ENCODE peak calls at places on chromosomes 7 and 10, in five cellular contexts. F is uterus, N is kidney epithelial cell, D is cardiac muscle cell, V is heart left ventricle. X is an unnamed sample. For H3K27me3, the result is how much of the 10 kb centered on the place peaks cover.

GRCh38 chr7:50652400-50653115 is 87.4 kb upstream of the DDC start:
- DNase-seq in F (no peak), N (no peak), D (peak), V (no peak), X (no peak)

GRCh38 chr7:110677405-110677804 is 413.5 kb upstream of the LRRN3 start:
- DNase-seq in F (no peak), N (no peak), D (no peak), V (no peak), X (no peak)

GRCh38 chr10:126569513-126570447 is 100.7 kb downstream of the C10orf90 start:
- DNase-seq in F (no peak), N (peak), D (peak), V (no peak), X (no peak)

GRCh38 chr7:159008055-159008405 is 136.6 kb downstream of the VIPR2 start:
- DNase-seq in F (no peak), N (no peak), D (no peak), V (no peak), X (no peak)

GRCh38 chr7:47405921-47406765 is 175.8 kb downstream of the TNS3 start:
- DNase-seq in F (peak), N (no peak), D (peak), V (peak), X (peak)

GRCh38 chr7:92609921-92610518 is 19.8 kb upstream of the FAM133B start:
- DNase-seq in F (no peak), N (no peak), D (peak), V (no peak), X (no peak)

GRCh38 chr10:131848296-131848695 is 52.5 kb upstream of the PPP2R2D start:
- DNase-seq in F (peak), N (no peak), D (no peak), V (peak), X (no peak)

GRCh38 chr7:84688671-84689070 is 494.1 kb upstream of the SEMA3A start:
- DNase-seq in F (no peak), N (no peak), D (peak), V (no peak), X (no peak)

GRCh38 chr10:30687698-30688213 is 58.2 kb upstream of the LYZL2 start:
- DNase-seq in F (peak), N (peak), D (peak), V (peak), X (peak)

GRCh38 chr7:158821173-158822021 is 7.9 kb downstream of the ESYT2 start:
- DNase-seq in F (no peak), N (no peak), D (peak), V (no peak), X (no peak)

GRCh38 chr10:22321156-22321711 is 335 bp downstream of the BMI1 start:
- DNase-seq in F (peak), N (no peak), D (peak), V (peak), X (peak)

GRCh38 chr7:23941551-23941950 is 231.5 kb downstream of the STK31 start:
- DNase-seq in F (no peak), N (no peak), D (no peak), V (no peak), X (no peak)

GRCh38 chr10:72954596-72955569 is at the start of gene PLA2G12B:
- DNase-seq in F (no peak), N (no peak), D (no peak), V (no peak), X (no peak)

GRCh38 chr10:60303778-60304177 is 85.9 kb downstream of the ANK3 start:
- DNase-seq in F (no peak), N (no peak), D (no peak), V (no peak), X (no peak)

GRCh38 chr7:101781384-101781783 is 36.0 kb upstream of the CUX1 start:
- DNase-seq in F (no peak), N (no peak), D (no peak), V (no peak), X (no peak)

GRCh38 chr7:101783381-101784181 is 33.8 kb upstream of the CUX1 start:
- DNase-seq in F (peak), N (no peak), D (peak), V (no peak), X (no peak)

GRCh38 chr7:101784275-101785127 is 32.9 kb upstream of the CUX1 start:
- DNase-seq in F (no peak), N (no peak), D (peak), V (no peak), X (no peak)

GRCh38 chr7:101782476-101782875 is 35.0 kb upstream of the CUX1 start:
- DNase-seq in F (no peak), N (no peak), D (no peak), V (no peak), X (no peak)

DNA sequence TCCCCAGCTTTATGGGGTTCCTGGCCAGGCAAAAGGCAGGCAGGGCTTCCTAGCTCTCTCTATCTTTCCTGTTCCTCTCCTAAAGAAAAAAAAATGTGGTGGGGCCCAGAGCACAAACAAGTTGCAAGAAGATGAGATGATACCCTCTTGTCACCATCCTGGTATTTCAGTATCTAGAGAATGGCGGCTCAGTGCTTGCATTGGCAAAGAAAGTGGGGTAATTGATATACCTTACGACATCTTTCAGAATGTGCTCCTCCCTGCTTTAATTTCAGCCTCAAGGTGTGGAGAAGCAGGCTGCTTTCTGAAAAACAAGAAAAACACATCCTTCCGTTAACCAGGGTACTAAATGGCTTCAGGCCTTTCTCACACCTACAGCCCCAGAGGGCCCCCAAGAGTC is 34.5 kb upstream of the CUX1 start:
- DNase-seq in F (no peak), N (no peak), D (no peak), V (no peak), X (no peak)
- H3K27me3 ChIP-seq in F (under half), N (under half), D (under half), V (under half), X (under half)

DNA sequence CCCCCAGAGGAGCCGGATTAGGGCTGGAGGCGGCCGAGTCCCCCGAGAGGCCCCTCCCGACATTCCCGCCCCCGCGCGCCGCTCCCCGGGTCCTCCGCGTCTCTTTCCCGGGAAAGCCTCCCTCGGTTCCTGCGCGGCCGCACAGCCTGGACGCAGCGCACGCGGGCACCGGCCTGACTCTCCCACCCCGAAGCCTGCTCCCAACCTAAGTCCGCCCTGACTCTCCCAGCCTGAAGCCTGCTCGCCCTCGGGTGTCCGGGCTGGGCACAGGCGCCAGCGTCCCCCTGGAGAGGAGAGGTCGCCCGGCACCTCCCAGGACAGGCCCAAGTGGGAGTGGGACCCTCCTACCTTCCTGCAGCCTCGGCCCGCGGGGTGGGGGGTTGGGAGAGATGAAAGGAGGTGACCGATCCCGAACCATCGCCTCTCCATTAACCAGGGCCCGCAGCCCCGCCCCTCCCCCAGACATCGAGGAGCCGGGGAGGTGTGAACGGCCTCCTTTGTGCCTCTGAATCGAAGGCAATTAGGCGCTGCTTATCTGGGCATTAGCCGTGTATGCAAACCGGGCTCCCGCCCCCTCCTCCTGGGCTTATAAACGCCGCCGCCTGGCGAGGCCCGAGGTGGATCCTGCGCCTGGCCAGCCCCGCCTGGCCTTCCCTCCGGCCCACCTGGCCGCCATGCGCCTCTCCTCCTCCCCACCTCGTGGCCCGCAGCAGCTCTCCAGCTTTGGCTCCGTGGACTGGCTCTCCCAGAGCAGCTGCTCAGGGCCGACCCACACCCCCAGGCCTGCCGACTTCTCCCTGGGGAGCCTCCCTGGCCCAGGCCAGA is at the start of gene VENTX:
- DNase-seq in F (no peak), N (no peak), D (no peak), V (no peak), X (no peak)
- H3K27me3 ChIP-seq in F (under half), N (half or more), D (half or more), V (half or more), X (half or more)

GRCh38 chr10:71220689-71221540 is 8.5 kb downstream of the UNC5B start:
- DNase-seq in F (no peak), N (no peak), D (no peak), V (peak), X (no peak)
- H3K27me3 ChIP-seq in F (under half), N (under half), D (under half), V (under half), X (under half)

GRCh38 chr7:96992624-96993452 is 12.5 kb upstream of the DLX6 start:
- DNase-seq in F (no peak), N (no peak), D (no peak), V (no peak), X (no peak)

GRCh38 chr7:96993980-96994379 is 11.4 kb upstream of the DLX6 start:
- DNase-seq in F (no peak), N (no peak), D (no peak), V (no peak), X (no peak)

GRCh38 chr7:96989859-96990317 is 15.5 kb upstream of the DLX6 start:
- DNase-seq in F (no peak), N (no peak), D (no peak), V (no peak), X (no peak)

GRCh38 chr7:96993453-96993865 is 11.9 kb upstream of the DLX6 start:
- DNase-seq in F (no peak), N (no peak), D (no peak), V (no peak), X (no peak)

DNA sequence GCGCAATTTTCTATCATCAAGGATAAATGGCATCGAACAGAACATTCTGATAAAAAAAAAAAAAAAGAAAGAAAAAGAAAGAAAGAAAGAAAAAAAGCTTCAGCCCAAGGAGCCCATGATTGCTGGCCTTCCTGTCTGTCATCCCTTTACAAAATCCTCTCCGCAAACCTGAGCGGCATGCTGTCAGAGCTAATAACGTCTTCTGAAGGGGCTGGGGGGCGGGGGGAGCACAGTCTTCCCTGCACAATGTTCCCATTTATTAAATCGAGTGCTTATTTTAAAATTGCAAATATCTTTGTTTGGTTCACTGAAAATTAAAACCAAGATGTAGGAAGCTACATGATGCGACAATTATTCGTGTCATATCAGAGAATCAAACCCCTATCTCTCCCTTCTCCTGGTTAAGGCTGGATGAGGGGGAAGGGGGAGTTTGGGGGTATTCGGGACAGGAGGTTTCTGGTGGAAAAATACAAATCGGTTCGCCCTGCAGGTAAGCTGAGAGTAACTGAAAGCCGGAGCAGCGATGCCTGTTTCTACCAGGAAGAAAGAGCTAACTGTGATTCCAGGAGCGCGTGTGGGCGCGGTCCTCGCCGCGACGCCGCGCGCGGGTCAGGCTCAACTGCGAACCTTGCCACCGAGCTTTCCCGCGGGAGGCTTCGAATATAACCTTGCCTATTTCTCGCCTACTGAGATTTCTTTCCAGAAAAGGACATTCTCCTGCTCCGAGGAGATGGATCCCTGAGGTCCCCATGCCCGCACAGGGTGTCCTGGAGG is 13.3 kb upstream of the DLX6 start:
- DNase-seq in F (no peak), N (no peak), D (no peak), V (no peak), X (no peak)
- H3K27me3 ChIP-seq in F (under half), N (half or more), D (half or more), V (half or more), X (under half)

GRCh38 chr7:45259966-45260646 is 102.5 kb downstream of the RAMP3 start:
- DNase-seq in F (peak), N (no peak), D (peak), V (peak), X (peak)

GRCh38 chr7:45259227-45259596 is 101.6 kb downstream of the RAMP3 start:
- DNase-seq in F (no peak), N (no peak), D (no peak), V (no peak), X (no peak)

GRCh38 chr7:45256775-45257174 is 99.2 kb downstream of the RAMP3 start:
- DNase-seq in F (no peak), N (no peak), D (no peak), V (no peak), X (no peak)

GRCh38 chr7:45257284-45257683 is 99.7 kb downstream of the RAMP3 start:
- DNase-seq in F (no peak), N (no peak), D (no peak), V (no peak), X (no peak)

GRCh38 chr7:45258533-45259226 is 101.1 kb downstream of the RAMP3 start:
- DNase-seq in F (no peak), N (no peak), D (no peak), V (no peak), X (no peak)
- H3K27me3 ChIP-seq in F (under half), N (under half), D (under half), V (under half), X (under half)

DNA sequence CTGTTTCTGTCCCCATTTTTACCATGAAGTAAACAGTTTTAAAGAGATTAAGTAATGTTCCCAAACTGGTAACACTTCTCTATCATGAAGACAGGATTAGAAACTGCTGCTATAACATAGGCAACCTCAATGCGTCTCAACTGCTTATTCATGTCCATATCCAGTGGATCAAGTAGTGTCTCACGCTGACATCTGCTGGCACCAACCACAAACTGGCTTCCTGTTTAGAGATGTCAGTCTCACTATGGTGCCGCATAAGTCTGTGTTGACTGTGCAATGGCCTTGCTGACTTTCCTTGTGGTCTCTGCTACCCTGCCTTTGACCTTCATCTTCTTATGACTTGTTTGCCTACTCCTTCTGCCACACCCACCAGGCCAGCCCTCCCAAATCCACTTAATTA is 369.6 kb upstream of the DPP6 start:
- DNase-seq in F (no peak), N (no peak), D (no peak), V (no peak), X (no peak)
- H3K27me3 ChIP-seq in F (under half), N (under half), D (under half), V (under half), X (under half)

DNA sequence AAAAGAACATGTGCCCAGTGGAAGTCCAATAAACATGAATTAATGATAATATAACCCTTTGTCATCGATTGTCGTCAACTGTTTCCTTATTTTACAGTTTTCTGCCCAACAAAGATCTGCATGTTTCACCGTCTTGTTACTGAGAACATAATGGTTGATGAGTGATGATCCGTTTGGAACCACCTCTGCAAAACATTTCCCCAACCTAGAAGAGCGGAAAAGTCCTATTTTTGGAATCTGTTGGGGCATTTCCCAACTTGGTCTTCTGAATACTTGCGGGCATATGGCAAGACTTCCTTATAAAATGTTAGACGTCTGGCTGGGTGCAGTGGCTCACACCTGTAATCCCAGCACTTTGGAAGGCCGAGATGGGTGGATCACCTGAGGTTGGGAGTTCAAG is 32.1 kb downstream of the CNPY1 start:
- DNase-seq in F (no peak), N (no peak), D (no peak), V (no peak), X (no peak)
- H3K27me3 ChIP-seq in F (under half), N (under half), D (half or more), V (half or more), X (half or more)

GRCh38 chr10:110843796-110844616 is 27.7 kb upstream of the PDCD4 start:
- DNase-seq in F (no peak), N (no peak), D (no peak), V (no peak), X (no peak)

GRCh38 chr10:110845372-110845755 is 26.4 kb upstream of the PDCD4 start:
- DNase-seq in F (no peak), N (no peak), D (no peak), V (no peak), X (no peak)

GRCh38 chr10:110844617-110844881 is 27.2 kb upstream of the PDCD4 start:
- DNase-seq in F (no peak), N (no peak), D (no peak), V (no peak), X (no peak)

GRCh38 chr10:110847351-110847750 is 24.4 kb upstream of the PDCD4 start:
- DNase-seq in F (no peak), N (no peak), D (no peak), V (no peak), X (no peak)

DNA sequence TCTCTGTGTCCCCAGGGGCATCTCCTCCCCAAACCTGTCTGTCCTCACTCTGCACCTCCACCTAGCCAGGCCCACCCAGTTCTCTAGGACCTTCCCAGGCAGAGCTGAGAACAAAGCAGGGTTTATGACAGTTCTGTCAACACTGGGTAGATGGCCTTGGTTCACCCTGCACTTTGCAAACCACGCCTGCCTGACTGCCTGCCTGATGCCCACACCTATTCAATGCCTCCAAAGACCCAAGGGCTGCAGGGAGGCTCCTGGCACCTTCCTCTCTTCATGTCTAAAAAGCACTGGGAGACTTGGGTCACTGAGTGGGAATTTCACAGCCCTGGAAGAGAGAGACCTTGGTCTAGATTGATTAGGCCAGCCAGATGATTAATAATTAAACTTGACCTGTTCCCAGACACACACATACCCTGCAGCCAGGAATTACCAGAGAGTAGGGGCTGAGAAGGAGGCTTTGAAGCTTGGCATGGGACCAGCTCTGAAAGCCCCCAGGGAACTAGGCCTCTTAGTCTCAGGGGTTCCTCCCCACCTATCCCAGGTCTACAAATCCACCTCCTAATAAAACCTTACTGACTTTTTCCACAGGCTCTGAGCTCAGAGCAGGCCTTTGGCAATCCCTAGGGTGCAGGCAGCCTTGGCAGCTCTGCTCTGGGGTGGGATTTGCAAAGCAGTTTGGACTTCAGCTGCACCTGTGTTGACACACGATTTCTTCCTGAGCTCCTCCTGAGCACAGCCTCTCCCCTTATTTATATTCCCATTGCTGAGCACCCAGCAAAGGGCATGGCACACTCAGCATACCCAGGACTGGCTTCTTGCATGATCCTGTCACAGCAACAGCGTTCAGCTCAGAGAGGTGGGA is 25.7 kb upstream of the PDCD4 start:
- DNase-seq in F (no peak), N (no peak), D (no peak), V (no peak), X (no peak)
- H3K27me3 ChIP-seq in F (under half), N (under half), D (under half), V (under half), X (under half)